ENCODE peak calls at places on chromosomes 1 and 21, in five cellular contexts. L, B, C, X and I are unnamed samples.

GRCh38 chr1:86739901-86740507 is 35.6 kb downstream of the SH3GLB1 start:
- DNase-seq in B (no peak), C (no peak), X (no peak), L (peak), I (no peak)

GRCh38 chr1:158830074-158830677 is 975 bp upstream of the MNDA start:
- DNase-seq in L (peak), B (no peak), C (no peak), X (no peak), I (no peak)

GRCh38 chr1:224053456-224053855 is 60.5 kb upstream of the FBXO28 start:
- DNase-seq in L (no peak), C (no peak), B (no peak), X (no peak), I (peak)

GRCh38 chr1:93111065-93111464 is 32.0 kb downstream of the MTF2 start:
- DNase-seq in L (no peak), C (no peak), X (no peak), B (no peak), I (no peak)

GRCh38 chr1:8754993-8755392 is 62.4 kb downstream of the RERE start:
- DNase-seq in C (no peak), B (no peak), L (no peak), X (peak), I (no peak)

GRCh38 chr1:109713636-109714035 is 1.6 kb downstream of the GSTM5 start:
- DNase-seq in C (no peak), X (no peak), L (no peak), B (no peak), I (no peak)

GRCh38 chr1:193408782-193409293 is 222.4 kb upstream of the B3GALT2 start:
- DNase-seq in C (peak), X (no peak), L (no peak), B (peak), I (peak)

GRCh38 chr1:154534263-154534844 is 24.1 kb downstream of the UBE2Q1 start:
- DNase-seq in X (peak), B (peak), C (peak), L (no peak), I (no peak)

GRCh38 chr21:39315603-39316002 is 2.2 kb upstream of the BRWD1 start:
- DNase-seq in C (no peak), B (no peak), X (no peak), L (no peak), I (no peak)

GRCh38 chr1:218164111-218164929 is 120.8 kb upstream of the RRP15 start:
- DNase-seq in B (no peak), X (peak), C (peak), L (no peak), I (peak)

GRCh38 chr1:207030522-207031009 is 2.0 kb downstream of the C1orf116 start:
- DNase-seq in B (no peak), L (no peak), X (no peak), C (no peak), I (no peak)

GRCh38 chr1:85049735-85050166 is 1.5 kb upstream of the MCOLN3 start:
- DNase-seq in C (no peak), X (no peak), B (no peak), L (no peak), I (no peak)

GRCh38 chr1:78437393-78437792 is 53.4 kb upstream of the PTGFR start:
- DNase-seq in L (no peak), X (no peak), C (no peak), B (no peak), I (no peak)

GRCh38 chr1:56063461-56063860 is 515.9 kb downstream of the PLPP3 start:
- DNase-seq in B (no peak), L (no peak), C (no peak), X (no peak), I (no peak)

GRCh38 chr1:36222481-36223372 is 1.5 kb upstream of the THRAP3 start:
- DNase-seq in C (no peak), X (no peak), L (no peak), B (no peak), I (no peak)

GRCh38 chr21:27802816-27803475 is 836.1 kb upstream of the ADAMTS5 start:
- DNase-seq in B (peak), L (no peak), C (peak), X (no peak), I (peak)

GRCh38 chr1:39653546-39654031 is 14.1 kb upstream of the HEYL start:
- DNase-seq in C (peak), L (peak), B (peak), X (peak), I (peak)

GRCh38 chr21:46119565-46120271 is 21.8 kb downstream of the COL6A2 start:
- DNase-seq in X (no peak), B (no peak), L (no peak), C (no peak), I (no peak)

GRCh38 chr1:153357076-153357852 is 390 bp upstream of the S100A9 start:
- DNase-seq in C (no peak), B (no peak), X (peak), L (no peak), I (no peak)

GRCh38 chr1:66012076-66012769 is 219.5 kb downstream of the PDE4B start:
- DNase-seq in L (no peak), B (no peak), C (no peak), X (no peak), I (no peak)

GRCh38 chr1:23118957-23119792 is 49.5 kb downstream of the LUZP1 start:
- DNase-seq in L (no peak), X (no peak), C (no peak), B (peak), I (peak)

GRCh38 chr21:36109868-36110267 is 25.0 kb upstream of the CBR3 start:
- DNase-seq in L (no peak), C (no peak), B (no peak), X (no peak), I (no peak)

GRCh38 chr1:18290740-18291412 is 183.3 kb downstream of the IGSF21 start:
- DNase-seq in B (no peak), L (no peak), C (no peak), X (no peak), I (no peak)

GRCh38 chr1:53220171-53220961 is at the start of gene CZIB:
- DNase-seq in C (peak), B (peak), X (peak), L (peak), I (peak)

GRCh38 chr1:37609002-37609401 is 13.3 kb upstream of the GNL2 start:
- DNase-seq in B (no peak), X (no peak), C (no peak), L (no peak), I (no peak)

GRCh38 chr1:67479146-67479891 is 49.1 kb upstream of the SERBP1 start:
- DNase-seq in B (peak), X (no peak), C (no peak), L (no peak), I (peak)

GRCh38 chr1:27368872-27369703 is 2.3 kb upstream of the MAP3K6 start:
- DNase-seq in B (no peak), L (no peak), X (no peak), C (peak), I (no peak)
- TF ChIP-seq CTCF in B (no peak), L (no peak), X (no peak), C (peak), I (no peak)

GRCh38 chr1:241749041-241749798 is 97.1 kb downstream of the WDR64 start:
- DNase-seq in X (no peak), B (no peak), C (no peak), L (no peak), I (no peak)
- TF ChIP-seq MYC in X (no peak), B (no peak), C (no peak), L (no peak), I (no peak)

DNA sequence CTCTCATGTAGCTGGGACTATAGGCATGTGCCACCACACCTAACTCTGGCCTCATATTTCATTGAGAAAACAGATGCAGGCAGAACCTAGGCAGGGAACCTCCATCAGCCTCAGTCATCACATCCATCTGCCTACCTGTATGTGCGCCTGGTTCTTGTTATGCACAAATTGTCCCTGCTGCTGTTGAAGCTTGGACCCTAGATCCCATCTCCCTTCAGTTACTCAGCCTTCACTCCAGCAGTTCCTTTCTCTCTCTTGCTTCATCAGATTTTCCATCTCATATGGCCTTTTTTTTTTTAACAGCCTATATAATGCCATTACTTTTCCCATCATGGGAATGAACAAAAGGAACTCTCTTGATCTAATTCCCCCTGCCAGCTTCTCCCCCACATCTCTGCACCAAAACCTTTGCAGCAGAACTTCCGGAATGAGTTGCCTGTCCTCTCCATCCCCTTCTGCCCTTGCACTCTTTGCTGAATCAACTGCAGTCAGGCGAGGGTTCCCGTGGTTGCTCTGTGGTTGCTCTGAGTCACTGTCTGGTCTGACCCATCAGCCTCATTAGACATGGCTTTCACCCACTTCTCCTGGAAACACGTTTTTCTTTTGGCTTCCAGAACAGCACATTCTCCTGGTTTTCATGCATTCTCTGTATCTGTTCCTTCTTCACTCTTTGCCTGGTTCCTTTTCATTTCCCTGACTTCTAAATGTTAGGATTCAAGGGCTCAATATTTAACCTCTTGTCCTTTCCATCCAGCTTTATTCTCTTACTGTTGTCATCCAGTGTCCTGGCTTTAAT is 41.5 kb downstream of the UBE4B start:
- DNase-seq in C (peak), L (peak), B (peak), X (no peak), I (peak)
- H3K27ac ChIP-seq in C (peak), L (no peak), B (no peak), X (no peak), I (no peak)

GRCh38 chr1:247146671-247147070 is 25.1 kb downstream of the ZNF124 start:
- DNase-seq in L (no peak), B (peak), C (no peak), X (peak), I (no peak)
- TF ChIP-seq CTCF in L (no peak), B (peak), C (no peak), X (peak), I (peak)